ENCODE peak calls at places on chromosomes 13 and 19, in eight cellular contexts. G is lower lobe of right lung, Q is mammary epithelial cell, N is neural progenitor cell, R is AG04450, S is uterus, W is PC-3, T is fibroblast of lung. Y is an unnamed sample.

GRCh38 chr19:3153286-3154230 is 17.7 kb downstream of the GNA15 start:
- DNase-seq in G (no peak), Q (no peak), N (no peak), R (no peak), S (no peak), W (no peak), T (no peak), Y (no peak)

GRCh38 chr13:68176486-68176885 is 946.4 kb upstream of the PCDH9 start:
- DNase-seq in G (no peak), Q (peak; percentile 33), N (no peak), R (peak; percentile 34), S (no peak), W (peak; percentile 68), T (peak; percentile 89), Y (no peak)

GRCh38 chr19:29878973-29879654 is 62.9 kb upstream of the URI1 start:
- DNase-seq in G (no peak), Q (peak; percentile 32), N (peak; percentile 18), R (no peak), S (no peak), W (peak; percentile 59), T (peak; percentile 21), Y (no peak)

GRCh38 chr13:29815336-29815735 is 35.1 kb downstream of the UBL3 start:
- DNase-seq in G (no peak), Q (no peak), N (no peak), R (no peak), S (no peak), W (no peak), T (no peak), Y (no peak)

GRCh38 chr19:28426902-28427232 is 786.1 kb downstream of the UQCRFS1 start:
- DNase-seq in G (no peak), Q (peak; percentile 5), N (peak; percentile 16), R (no peak), S (no peak), W (no peak), T (peak; percentile 80), Y (no peak)

GRCh38 chr13:50080158-50080855 is 65.1 kb downstream of the KCNRG start:
- DNase-seq in G (no peak), Q (peak; percentile 50), N (peak; percentile 41), R (no peak), S (peak; percentile 34), W (no peak), T (peak; percentile 50), Y (peak; percentile 41)

GRCh38 chr13:99990045-99990977 is 8.7 kb downstream of the ZIC2 start:
- DNase-seq in G (no peak), Q (no peak), N (peak; percentile 63), R (no peak), S (no peak), W (no peak), T (no peak), Y (no peak)

GRCh38 chr13:37168922-37169321 is 63.5 kb upstream of the CSNK1A1L start:
- DNase-seq in G (no peak), Q (no peak), N (no peak), R (no peak), S (no peak), W (no peak), T (no peak), Y (no peak)

GRCh38 chr13:93270769-93271753 is 44.5 kb downstream of the GPC6 start:
- DNase-seq in G (no peak), Q (no peak), N (no peak), R (no peak), S (no peak), W (no peak), T (no peak), Y (no peak)

GRCh38 chr19:10260141-10260584 is 8.1 kb downstream of the MRPL4 start:
- DNase-seq in G (peak; percentile 90), Q (peak; percentile 95), N (no peak), R (no peak), S (no peak), W (peak; percentile 56), T (peak; percentile 62), Y (no peak)

GRCh38 chr13:67652887-67653286 is 422.8 kb upstream of the PCDH9 start:
- DNase-seq in G (no peak), Q (no peak), N (no peak), R (no peak), S (no peak), W (no peak), T (no peak), Y (no peak)

GRCh38 chr19:29963576-29963975 is 21.5 kb downstream of the URI1 start:
- DNase-seq in G (no peak), Q (no peak), N (no peak), R (no peak), S (no peak), W (no peak), T (no peak), Y (no peak)

GRCh38 chr19:47013041-47013517 is 6.6 kb upstream of the NPAS1 start:
- DNase-seq in G (peak; percentile 86), Q (peak; percentile 78), N (peak; percentile 86), R (peak; percentile 23), S (peak; percentile 69), W (peak; percentile 79), T (peak; percentile 45), Y (peak; percentile 85)

GRCh38 chr19:17333611-17334413 is 843 bp downstream of the ANO8 start:
- DNase-seq in G (no peak), Q (peak; percentile 80), N (peak; percentile 50), R (peak; percentile 33), S (no peak), W (peak; percentile 88), T (peak; percentile 85), Y (no peak)

GRCh38 chr13:49216334-49216733 is 3.8 kb upstream of the MLNR start:
- DNase-seq in G (no peak), Q (no peak), N (no peak), R (no peak), S (no peak), W (no peak), T (no peak), Y (no peak)

GRCh38 chr19:49767380-49767779 is 579 bp downstream of the AP2A1 start:
- DNase-seq in G (no peak), Q (no peak), N (peak; percentile 59), R (no peak), S (no peak), W (no peak), T (no peak), Y (no peak)

GRCh38 chr13:77370888-77371287 is 44.0 kb upstream of the MYCBP2 start:
- DNase-seq in G (no peak), Q (no peak), N (no peak), R (no peak), S (no peak), W (no peak), T (no peak), Y (no peak)

GRCh38 chr19:10918359-10918758 is 10.1 kb downstream of the YIPF2 start:
- DNase-seq in G (no peak), Q (no peak), N (no peak), R (no peak), S (no peak), W (no peak), T (no peak), Y (no peak)

GRCh38 chr13:74136089-74136658 is 2.0 kb upstream of the KLF12 start:
- DNase-seq in G (no peak), Q (peak; percentile 67), N (no peak), R (no peak), S (no peak), W (peak; percentile 18), T (peak; percentile 68), Y (peak; percentile 51)

GRCh38 chr13:107866007-107866665 is 349.2 kb downstream of the LIG4 start:
- DNase-seq in G (no peak), Q (peak; percentile 35), N (peak; percentile 68), R (no peak), S (no peak), W (peak; percentile 43), T (peak; percentile 62), Y (no peak)
- H3K27ac ChIP-seq in G (no peak overlapping the region), Q (no peak overlapping the region), N (no peak overlapping the region), R (no peak overlapping the region), S (no peak overlapping the region), W (no peak overlapping the region), T (peak overlapping the region; percentile 67), Y (no peak overlapping the region)

GRCh38 chr13:38783992-38784875 is 97.4 kb downstream of the FREM2 start:
- DNase-seq in G (no peak), Q (no peak), N (no peak), R (no peak), S (no peak), W (no peak), T (peak; percentile 13), Y (peak; percentile 53)

GRCh38 chr13:38781539-38781938 is 94.7 kb downstream of the FREM2 start:
- DNase-seq in G (no peak), Q (no peak), N (no peak), R (no peak), S (no peak), W (no peak), T (no peak), Y (no peak)

GRCh38 chr13:38785490-38785889 is 98.6 kb downstream of the FREM2 start:
- DNase-seq in G (no peak), Q (no peak), N (no peak), R (no peak), S (no peak), W (no peak), T (no peak), Y (no peak)

GRCh38 chr13:38787550-38787949 is 100.7 kb downstream of the FREM2 start:
- DNase-seq in G (no peak), Q (no peak), N (no peak), R (no peak), S (no peak), W (no peak), T (no peak), Y (no peak)

DNA sequence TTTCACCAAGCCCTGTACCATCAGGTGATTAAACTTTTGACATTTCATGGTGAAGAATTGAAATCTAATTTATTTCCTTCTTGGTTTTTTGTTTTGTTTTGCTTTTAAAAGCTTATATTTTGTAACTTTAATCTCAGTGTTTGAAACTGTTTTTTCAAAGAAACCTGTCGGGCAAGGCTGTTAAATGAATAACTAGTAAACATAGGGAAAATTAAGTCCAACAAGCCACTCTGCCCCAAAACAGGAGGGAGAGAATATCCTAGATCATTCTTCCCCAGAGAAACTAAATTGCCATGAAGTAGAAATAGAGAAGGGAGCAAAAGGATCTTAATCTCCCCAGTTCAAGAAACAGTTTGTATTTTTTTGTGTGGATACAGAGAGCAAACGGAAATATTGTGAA is 98.2 kb downstream of the FREM2 start:
- DNase-seq in G (no peak), Q (no peak), N (no peak), R (no peak), S (no peak), W (no peak), T (no peak), Y (no peak)
- H3K4me3 ChIP-seq in G (peak overlapping the region; percentile 31), Q (no peak overlapping the region), N (no peak overlapping the region), R (no peak overlapping the region), S (no peak overlapping the region), W (no peak overlapping the region), T (no peak overlapping the region), Y (no peak overlapping the region)

GRCh38 chr19:54095136-54095858 is 5.3 kb downstream of the OSCAR start:
- DNase-seq in G (no peak), Q (no peak), N (no peak), R (no peak), S (no peak), W (no peak), T (no peak), Y (no peak)
- H3K27ac ChIP-seq in G (no peak overlapping the region), Q (no peak overlapping the region), N (no peak overlapping the region), R (peak overlapping the region; percentile 11), S (no peak overlapping the region), W (no peak overlapping the region), T (no peak overlapping the region), Y (no peak overlapping the region)

DNA sequence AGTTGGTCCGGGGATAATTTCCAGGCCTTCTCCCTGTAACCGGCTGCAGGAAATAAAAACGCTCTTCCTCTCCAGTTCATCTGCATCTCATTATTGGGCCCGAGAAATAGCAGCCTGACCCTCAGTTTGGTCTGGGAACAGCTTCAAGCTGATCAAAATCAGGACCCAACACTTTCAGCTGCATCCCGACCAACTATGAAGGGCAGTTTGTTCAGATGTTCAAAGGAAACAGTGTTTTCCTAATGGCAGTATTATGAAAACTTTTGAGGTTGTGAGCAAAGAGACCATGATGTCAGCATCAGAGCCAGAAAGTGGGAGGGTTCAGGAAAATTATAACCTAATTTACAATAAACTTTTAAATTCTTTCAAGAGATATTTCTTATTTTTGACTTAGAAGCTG is 35.7 kb downstream of the STK24 start:
- DNase-seq in G (no peak), Q (no peak), N (no peak), R (no peak), S (no peak), W (no peak), T (no peak), Y (no peak)
- H3K4me3 ChIP-seq in G (no peak overlapping the region), Q (no peak overlapping the region), N (no peak overlapping the region), R (no peak overlapping the region), S (no peak overlapping the region), W (no peak overlapping the region), T (no peak overlapping the region), Y (no peak overlapping the region)

Y was measured in colonic mucosa.